ENCODE peak calls at places on chromosomes 13 and 19, in seven cellular contexts. V is stomach, D is spleen, T is suprapubic skin, A is GM23338, Y is SK-N-SH, J is endothelial cell of umbilical vein. P is an unnamed sample.

GRCh38 chr13:99434258-99434788 is 66.9 kb upstream of the TM9SF2 start:
- DNase-seq in V (peak; percentile 54), D (no peak), T (no peak), A (peak; percentile 73), Y (no peak), J (no peak), P (no peak)

GRCh38 chr13:112968380-112968909 is 569 bp upstream of the MCF2L start:
- DNase-seq in V (peak; percentile 79), D (peak; percentile 87), T (peak; percentile 76), A (peak; percentile 62), Y (peak; percentile 82), J (no peak), P (peak; percentile 35)

GRCh38 chr13:37241786-37242185 is 136.3 kb upstream of the CSNK1A1L start:
- DNase-seq in V (no peak), D (no peak), T (no peak), A (no peak), Y (no peak), J (no peak), P (no peak)

GRCh38 chr13:35804901-35805300 is 326.3 kb downstream of the DCLK1 start:
- DNase-seq in V (no peak), D (no peak), T (no peak), A (no peak), Y (no peak), J (no peak), P (no peak)

GRCh38 chr13:46751811-46752635 is 44.9 kb downstream of the ESD start:
- DNase-seq in V (no peak), D (peak; percentile 77), T (no peak), A (peak; percentile 13), Y (no peak), J (no peak), P (no peak)

GRCh38 chr19:12994701-12995595 is at the start of gene NFIX:
- DNase-seq in V (peak; percentile 78), D (peak; percentile 84), T (peak; percentile 80), A (peak; percentile 60), Y (peak; percentile 86), J (peak; percentile 32), P (peak; percentile 70)

GRCh38 chr13:61880576-61881283 is 465.1 kb upstream of the PCDH20 start:
- DNase-seq in V (peak; percentile 36), D (no peak), T (no peak), A (peak; percentile 84), Y (peak; percentile 24), J (peak; percentile 58), P (no peak)

GRCh38 chr13:45162194-45162593 is 38.7 kb downstream of the KCTD4 start:
- DNase-seq in V (no peak), D (no peak), T (no peak), A (no peak), Y (no peak), J (peak; percentile 65), P (no peak)

GRCh38 chr19:34963531-34964406 is at the start of gene ZNF792:
- DNase-seq in V (peak; percentile 70), D (peak; percentile 90), T (peak; percentile 79), A (peak; percentile 88), Y (peak; percentile 91), J (peak; percentile 79), P (peak; percentile 34)

GRCh38 chr13:97122381-97122996 is 99.6 kb upstream of the MBNL2 start:
- DNase-seq in V (no peak), D (no peak), T (no peak), A (no peak), Y (no peak), J (peak; percentile 72), P (no peak)

DNA sequence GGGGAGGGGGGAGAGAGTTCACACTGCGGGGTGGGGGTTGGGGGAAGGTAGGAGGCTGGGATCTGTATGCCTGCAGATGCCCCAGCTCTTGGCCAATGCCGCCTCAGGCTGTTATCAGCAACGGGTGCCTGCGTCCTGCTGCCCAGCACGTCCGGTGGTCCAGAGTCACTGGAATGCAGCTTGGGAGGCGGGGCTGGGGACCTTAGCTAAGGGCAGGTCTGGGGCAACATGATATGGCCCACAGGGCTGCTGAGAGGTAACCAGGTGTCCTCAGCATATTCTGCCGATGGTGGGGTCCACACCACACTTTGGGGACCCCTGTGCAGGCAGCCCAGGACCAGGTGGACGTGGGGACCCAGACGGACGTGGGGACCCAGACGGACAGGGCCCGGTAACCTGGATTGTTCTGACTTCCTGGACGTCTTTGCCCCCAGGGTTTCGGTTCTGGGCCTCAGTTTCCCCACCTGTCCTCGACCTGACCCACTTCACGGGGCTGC is 668 bp upstream of the ARHGAP45 start:
- DNase-seq in V (no peak), D (peak; percentile 84), T (peak; percentile 67), A (peak; percentile 62), Y (peak; percentile 67), J (no peak), P (no peak)
- H3K4me1 ChIP-seq in V (peaks cover 61% of the 10 kb centered on the region), D (peaks cover 80% of the 10 kb centered on the region), T (peaks cover 57% of the 10 kb centered on the region), A (peaks cover 8% of the 10 kb centered on the region), Y (peaks cover 20% of the 10 kb centered on the region), J (peaks cover 35% of the 10 kb centered on the region), P (peaks cover 19% of the 10 kb centered on the region)

GRCh38 chr13:43787518-43787891 is 733 bp upstream of the ENOX1 start:
- DNase-seq in V (no peak), D (no peak), T (no peak), A (peak; percentile 27), Y (no peak), J (no peak), P (no peak)

GRCh38 chr13:43787998-43788397 is 1.2 kb upstream of the ENOX1 start:
- DNase-seq in V (no peak), D (no peak), T (no peak), A (peak; percentile 63), Y (peak; percentile 49), J (peak; percentile 16), P (no peak)

GRCh38 chr13:43786472-43786765 is 353 bp downstream of the ENOX1 start:
- DNase-seq in V (no peak), D (no peak), T (no peak), A (no peak), Y (no peak), J (no peak), P (no peak)

GRCh38 chr13:43785681-43786471 is 896 bp downstream of the ENOX1 start:
- DNase-seq in V (peak; percentile 70), D (peak; percentile 78), T (peak; percentile 84), A (peak; percentile 70), Y (peak; percentile 89), J (peak; percentile 53), P (peak; percentile 30)

GRCh38 chr13:43786766-43787517 is at the start of gene ENOX1:
- DNase-seq in V (peak; percentile 49), D (peak; percentile 77), T (peak; percentile 65), A (peak; percentile 77), Y (peak; percentile 92), J (peak; percentile 45), P (no peak)
- H3K27ac ChIP-seq in V (peak within 1 kb of the TSS; percentile 41), D (no peak within 1 kb of the TSS), T (peak within 1 kb of the TSS; percentile 29), A (no peak within 1 kb of the TSS), Y (peak within 1 kb of the TSS; percentile 47), J (no peak within 1 kb of the TSS), P (peak within 1 kb of the TSS; percentile 45)

GRCh38 chr19:45767410-45767880 is 1.6 kb downstream of the SIX5 start:
- DNase-seq in V (peak; percentile 77), D (no peak), T (peak; percentile 83), A (peak; percentile 79), Y (no peak), J (peak; percentile 70), P (peak; percentile 83)
- TF ChIP-seq POLR2AphosphoS5 in V (peak; percentile 73), D (peak; percentile 40), T (no peak), A (peak; percentile 29), Y (no peak), J (no peak), P (peak; percentile 48)

GRCh38 chr13:27186295-27186694 is 14.7 kb upstream of the USP12 start:
- DNase-seq in V (no peak), D (no peak), T (no peak), A (no peak), Y (no peak), J (no peak), P (no peak)

GRCh38 chr13:27183561-27184147 is 12.0 kb upstream of the USP12 start:
- DNase-seq in V (no peak), D (no peak), T (no peak), A (no peak), Y (no peak), J (no peak), P (no peak)

GRCh38 chr13:27192896-27193295 is 21.3 kb upstream of the USP12 start:
- DNase-seq in V (no peak), D (no peak), T (no peak), A (no peak), Y (no peak), J (no peak), P (no peak)

GRCh38 chr13:27189192-27189591 is 17.6 kb upstream of the USP12 start:
- DNase-seq in V (no peak), D (no peak), T (no peak), A (no peak), Y (no peak), J (peak; percentile 11), P (no peak)

GRCh38 chr13:27188239-27188638 is 16.6 kb upstream of the USP12 start:
- DNase-seq in V (no peak), D (no peak), T (no peak), A (no peak), Y (no peak), J (no peak), P (no peak)
- H3K4me1 ChIP-seq in V (peaks cover 9% of the 10 kb centered on the region), D (no peaks in the 10 kb centered on the region), T (peaks cover 4% of the 10 kb centered on the region), A (peaks cover 4% of the 10 kb centered on the region), Y (no peaks in the 10 kb centered on the region), J (peaks cover 15% of the 10 kb centered on the region), P (no peaks in the 10 kb centered on the region)

DNA sequence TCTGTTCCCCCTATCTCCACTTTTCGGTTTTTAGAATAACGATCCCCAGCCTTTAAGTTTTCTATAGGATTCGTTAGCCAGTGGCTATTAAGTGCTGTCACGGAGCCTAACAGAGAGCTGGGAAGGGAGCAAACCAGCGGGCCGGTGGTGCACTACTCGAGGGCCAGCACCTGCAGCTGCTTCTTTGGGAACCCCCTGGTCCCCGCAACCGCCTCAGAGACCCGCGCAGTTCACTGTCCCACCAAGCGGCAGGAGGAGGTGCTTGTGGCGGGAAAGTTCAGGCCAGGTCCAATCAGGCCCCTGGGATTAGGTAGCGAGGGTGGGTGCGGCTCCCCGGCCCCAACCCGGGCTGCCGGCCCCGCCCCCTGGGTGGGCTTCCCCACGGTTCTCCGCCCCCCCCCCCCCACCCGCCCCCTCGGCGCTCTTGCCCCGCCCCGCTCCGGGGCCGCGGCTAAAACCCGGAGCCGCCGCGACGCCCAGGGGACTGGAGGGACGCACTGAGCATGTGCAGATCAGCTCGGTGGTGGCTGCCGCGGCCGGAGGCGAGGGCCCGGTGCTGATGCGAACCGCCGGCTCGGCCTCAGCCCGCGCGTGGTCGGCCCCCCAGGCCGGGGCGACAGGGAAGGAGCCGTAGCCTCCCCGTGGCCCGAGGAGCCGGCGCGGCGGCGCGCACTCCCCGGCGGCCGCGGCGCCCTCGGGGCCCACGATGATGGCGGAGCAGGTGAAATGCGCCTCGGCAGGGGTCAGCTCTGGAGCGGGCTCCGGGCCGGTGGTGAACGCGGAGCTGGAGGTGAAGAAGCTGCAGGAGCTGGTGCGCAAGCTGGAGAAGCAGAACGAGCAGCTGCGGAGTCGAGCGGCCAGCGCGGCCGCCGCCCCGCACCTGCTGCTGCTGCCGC is at the start of gene SLAIN1:
- DNase-seq in V (peak; percentile 86), D (peak; percentile 95), T (peak; percentile 81), A (peak; percentile 94), Y (peak; percentile 98), J (peak; percentile 61), P (peak; percentile 67)
- H3K27ac ChIP-seq in V (peak within 1 kb of the TSS; percentile 90), D (peak within 1 kb of the TSS; percentile 78), T (peak within 1 kb of the TSS; percentile 55), A (peak within 1 kb of the TSS; percentile 76), Y (peak within 1 kb of the TSS; percentile 64), J (no peak within 1 kb of the TSS), P (peak within 1 kb of the TSS; percentile 75)